ENCODE peak calls at places on chromosome 12, in six cellular contexts. One of them, this sample, is unnamed.
A peak's percentile ranks its signal among the peaks of the same experiment; 100 is the strongest.

GRCh38 chr12:125773033-125773432 is 707.8 kb downstream of the AACS start:
- DNase-seq in effector memory CD8-positive, alpha-beta T cell: no peak
- DNase-seq in left cardiac atrium: peak; percentile 24
- DNase-seq in NT2/D1: peak; percentile 83
- DNase-seq in RPMI7951: peak; percentile 14
- DNase-seq in NCI-H345: peak; percentile 2
- DNase-seq in this sample: no peak

GRCh38 chr12:109729837-109730200 is 16.2 kb downstream of the FAM222A start:
- DNase-seq in effector memory CD8-positive, alpha-beta T cell: no peak
- DNase-seq in left cardiac atrium: peak; percentile 14
- DNase-seq in NT2/D1: no peak
- DNase-seq in RPMI7951: no peak
- DNase-seq in NCI-H345: no peak
- DNase-seq in this sample: peak; percentile 10

GRCh38 chr12:38392584-38393144 is 76.1 kb downstream of the ALG10B start:
- DNase-seq in effector memory CD8-positive, alpha-beta T cell: no peak
- DNase-seq in left cardiac atrium: no peak
- DNase-seq in NT2/D1: no peak
- DNase-seq in RPMI7951: peak; percentile 8
- DNase-seq in NCI-H345: no peak
- DNase-seq in this sample: no peak

GRCh38 chr12:64814432-64814831 is 10.0 kb upstream of the TBC1D30 start:
- DNase-seq in effector memory CD8-positive, alpha-beta T cell: no peak
- DNase-seq in left cardiac atrium: no peak
- DNase-seq in NT2/D1: no peak
- DNase-seq in RPMI7951: no peak
- DNase-seq in NCI-H345: peak; percentile 36
- DNase-seq in this sample: no peak

GRCh38 chr12:1706284-1707016 is 15.6 kb downstream of the ADIPOR2 start:
- DNase-seq in effector memory CD8-positive, alpha-beta T cell: no peak
- DNase-seq in left cardiac atrium: no peak
- DNase-seq in NT2/D1: no peak
- DNase-seq in RPMI7951: no peak
- DNase-seq in NCI-H345: no peak
- DNase-seq in this sample: no peak

GRCh38 chr12:68331500-68331868 is 678 bp downstream of the MDM1 start:
- DNase-seq in effector memory CD8-positive, alpha-beta T cell: no peak
- DNase-seq in left cardiac atrium: no peak
- DNase-seq in NT2/D1: no peak
- DNase-seq in RPMI7951: no peak
- DNase-seq in NCI-H345: no peak
- DNase-seq in this sample: no peak

GRCh38 chr12:25348290-25348689 is 97.6 kb upstream of the KRAS start:
- DNase-seq in effector memory CD8-positive, alpha-beta T cell: no peak
- DNase-seq in left cardiac atrium: no peak
- DNase-seq in NT2/D1: no peak
- DNase-seq in RPMI7951: no peak
- DNase-seq in NCI-H345: no peak
- DNase-seq in this sample: no peak

GRCh38 chr12:27595231-27595642 is 71.2 kb downstream of the PPFIBP1 start:
- DNase-seq in effector memory CD8-positive, alpha-beta T cell: no peak
- DNase-seq in left cardiac atrium: no peak
- DNase-seq in NT2/D1: peak; percentile 23
- DNase-seq in RPMI7951: peak; percentile 95
- DNase-seq in NCI-H345: no peak
- DNase-seq in this sample: no peak

GRCh38 chr12:125029756-125030358 is 35.4 kb upstream of the AACS start:
- DNase-seq in effector memory CD8-positive, alpha-beta T cell: no peak
- DNase-seq in left cardiac atrium: no peak
- DNase-seq in NT2/D1: no peak
- DNase-seq in RPMI7951: peak; percentile 6
- DNase-seq in NCI-H345: no peak
- DNase-seq in this sample: no peak

GRCh38 chr12:92729773-92730305 is 27.1 kb downstream of the PLEKHG7 start:
- DNase-seq in effector memory CD8-positive, alpha-beta T cell: no peak
- DNase-seq in left cardiac atrium: no peak
- DNase-seq in NT2/D1: no peak
- DNase-seq in RPMI7951: no peak
- DNase-seq in NCI-H345: no peak
- DNase-seq in this sample: no peak

GRCh38 chr12:109927622-109928021 is 27.5 kb downstream of the TCHP start:
- DNase-seq in effector memory CD8-positive, alpha-beta T cell: peak; percentile 33
- DNase-seq in left cardiac atrium: no peak
- DNase-seq in NT2/D1: peak; percentile 16
- DNase-seq in RPMI7951: peak; percentile 37
- DNase-seq in NCI-H345: peak; percentile 10
- DNase-seq in this sample: no peak

GRCh38 chr12:127650626-127651025 is 616.3 kb upstream of the TMEM132C start:
- DNase-seq in effector memory CD8-positive, alpha-beta T cell: no peak
- DNase-seq in left cardiac atrium: no peak
- DNase-seq in NT2/D1: no peak
- DNase-seq in RPMI7951: peak; percentile 84
- DNase-seq in NCI-H345: no peak
- DNase-seq in this sample: no peak

GRCh38 chr12:92628476-92628875 is 74.3 kb upstream of the PLEKHG7 start:
- DNase-seq in effector memory CD8-positive, alpha-beta T cell: no peak
- DNase-seq in left cardiac atrium: no peak
- DNase-seq in NT2/D1: no peak
- DNase-seq in RPMI7951: no peak
- DNase-seq in NCI-H345: no peak
- DNase-seq in this sample: no peak

GRCh38 chr12:38761636-38762342 is 143.6 kb downstream of the CPNE8 start:
- DNase-seq in effector memory CD8-positive, alpha-beta T cell: no peak
- DNase-seq in left cardiac atrium: no peak
- DNase-seq in NT2/D1: no peak
- DNase-seq in RPMI7951: no peak
- DNase-seq in NCI-H345: no peak
- DNase-seq in this sample: no peak

GRCh38 chr12:53953831-53954693 is 641 bp upstream of the HOXC12 start:
- DNase-seq in effector memory CD8-positive, alpha-beta T cell: no peak
- DNase-seq in left cardiac atrium: no peak
- DNase-seq in NT2/D1: no peak
- DNase-seq in RPMI7951: no peak
- DNase-seq in NCI-H345: no peak
- DNase-seq in this sample: no peak

GRCh38 chr12:6329693-6330045 is 12.2 kb downstream of the TNFRSF1A start:
- DNase-seq in effector memory CD8-positive, alpha-beta T cell: no peak
- DNase-seq in left cardiac atrium: no peak
- DNase-seq in NT2/D1: no peak
- DNase-seq in RPMI7951: no peak
- DNase-seq in NCI-H345: no peak
- DNase-seq in this sample: no peak

This sample was measured in left lung.